ENCODE peak calls at places on chromosomes 7 and 10, in eight cellular contexts. Z is body of pancreas, C is A549, Y is prostate gland, Q is stomach, H is breast epithelium, X is GM12891, N is ovary. G is an unnamed sample.

GRCh38 chr10:126646101-126646500 is 24.4 kb downstream of the C10orf90 start:
- DNase-seq in X (no peak), H (no peak), Y (no peak), Z (no peak), Q (no peak), N (no peak), C (no peak), G (no peak)

GRCh38 chr7:124033093-124033806 is 383 bp upstream of the TMEM229A start:
- DNase-seq in N (peak; percentile 9), H (no peak), C (no peak), Z (peak; percentile 82), Q (peak; percentile 86), X (no peak), Y (peak; percentile 5), G (no peak)

GRCh38 chr10:110356628-110357245 is 52.0 kb upstream of the SMNDC1 start:
- DNase-seq in X (peak; percentile 61), N (peak; percentile 21), Z (no peak), C (no peak), Y (peak; percentile 10), H (no peak), Q (peak; percentile 51), G (no peak)

GRCh38 chr7:97016392-97017196 is 8.0 kb downstream of the DLX5 start:
- DNase-seq in H (no peak), Z (no peak), C (no peak), Q (no peak), N (no peak), X (no peak), Y (no peak), G (no peak)

GRCh38 chr10:3747984-3748383 is 37.0 kb downstream of the KLF6 start:
- DNase-seq in H (no peak), N (no peak), C (no peak), X (no peak), Y (peak; percentile 65), Q (peak; percentile 47), Z (peak; percentile 52), G (no peak)

GRCh38 chr7:137940656-137941518 is 61.0 kb downstream of the CREB3L2 start:
- DNase-seq in X (no peak), Q (peak; percentile 54), H (no peak), Z (peak; percentile 42), N (no peak), C (no peak), Y (no peak), G (no peak)

GRCh38 chr7:91249506-91250233 is 14.6 kb upstream of the FZD1 start:
- DNase-seq in Z (no peak), N (no peak), Q (no peak), H (no peak), Y (peak; percentile 19), C (no peak), X (no peak), G (no peak)

GRCh38 chr10:16646474-16647059 is 124.9 kb upstream of the C1QL3 start:
- DNase-seq in C (no peak), X (no peak), H (no peak), N (no peak), Y (no peak), Q (no peak), Z (no peak), G (no peak)

GRCh38 chr7:27183682-27184341 is 1.2 kb downstream of the HOXA11 start:
- DNase-seq in N (no peak), Q (peak; percentile 23), X (no peak), C (no peak), Z (no peak), H (no peak), Y (no peak), G (no peak)

GRCh38 chr7:92057375-92057774 is 76.9 kb downstream of the CYP51A1 start:
- DNase-seq in X (no peak), H (no peak), Z (no peak), C (no peak), Y (peak; percentile 61), N (no peak), Q (peak; percentile 62), G (no peak)

GRCh38 chr7:111265394-111265793 is 174.5 kb downstream of the LRRN3 start:
- DNase-seq in N (no peak), Q (no peak), Y (no peak), H (no peak), X (no peak), C (no peak), Z (no peak), G (no peak)

GRCh38 chr7:90629306-90629918 is 33.3 kb downstream of the CDK14 start:
- DNase-seq in N (no peak), X (no peak), H (no peak), Q (no peak), Z (no peak), C (peak; percentile 28), Y (peak; percentile 34), G (peak; percentile 37)

GRCh38 chr7:43465581-43466554 is 117.0 kb upstream of the STK17A start:
- DNase-seq in C (no peak), H (no peak), Q (no peak), Y (no peak), Z (no peak), X (no peak), N (no peak), G (no peak)

GRCh38 chr7:153832160-153832559 is 220.0 kb upstream of the DPP6 start:
- DNase-seq in H (no peak), N (no peak), C (no peak), Y (no peak), Q (no peak), X (no peak), Z (peak; percentile 19), G (no peak)

GRCh38 chr7:157044151-157044687 is 33.8 kb upstream of the MNX1 start:
- DNase-seq in H (no peak), C (no peak), Y (no peak), N (no peak), Z (no peak), X (no peak), Q (no peak), G (no peak)

GRCh38 chr7:131556912-131557457 is 557 bp upstream of the PODXL start:
- DNase-seq in Z (no peak), H (no peak), N (no peak), Y (no peak), C (no peak), X (no peak), Q (no peak), G (no peak)

GRCh38 chr10:30967654-30968421 is 63.8 kb downstream of the ZNF438 start:
- DNase-seq in H (no peak), Z (no peak), Y (no peak), X (no peak), C (no peak), N (no peak), Q (no peak), G (no peak)
- TF ChIP-seq POLR2A in H (no peak), Z (no peak), Y (no peak), X (no peak), C (no peak), N (no peak), Q (no peak), G (no peak)

DNA sequence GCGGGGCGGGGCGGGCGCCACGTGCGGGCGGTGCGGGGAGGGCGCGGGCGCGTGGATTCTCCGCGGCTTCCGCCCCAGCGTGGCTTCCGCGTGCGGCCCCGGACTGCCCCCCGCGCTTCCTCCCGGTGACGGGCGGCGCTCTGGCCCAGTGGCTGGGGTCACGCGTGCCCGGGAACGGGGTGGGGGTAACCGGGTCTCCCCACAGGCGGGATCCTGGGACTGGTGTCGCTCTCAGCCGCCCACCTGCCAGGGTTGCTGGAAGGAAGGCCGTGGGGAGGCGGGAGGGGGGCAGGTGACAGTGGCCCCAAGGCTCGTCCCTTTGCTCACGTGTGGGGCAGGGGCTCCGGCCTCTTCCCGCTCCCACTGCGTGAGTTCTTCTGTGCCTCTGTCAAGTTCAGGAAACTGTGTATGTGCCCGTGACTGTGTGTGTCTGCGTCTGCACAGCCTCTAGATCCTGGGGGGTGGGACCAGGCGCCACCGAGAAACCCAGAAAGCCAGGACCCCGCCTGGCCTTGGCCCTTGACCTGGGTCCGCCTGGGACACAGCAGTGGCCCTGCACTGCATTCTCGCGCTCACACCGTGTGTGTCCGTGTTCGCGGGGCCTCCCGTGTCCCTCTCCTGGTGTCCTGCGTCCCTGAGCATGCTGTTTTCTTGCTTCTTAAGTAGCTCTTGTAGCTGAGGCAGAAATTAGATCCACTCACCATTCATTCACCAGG is 919 bp downstream of the MAFK start:
- DNase-seq in N (peak; percentile 48), H (peak; percentile 60), X (no peak), Z (peak; percentile 59), Y (no peak), C (no peak), Q (peak; percentile 42), G (peak; percentile 38)
- TF ChIP-seq POLR2A in N (peak; percentile 46), H (peak; percentile 18), X (no peak), Z (peak; percentile 69), Y (no peak), C (peak; percentile 9), Q (no peak), G (no peak)

DNA sequence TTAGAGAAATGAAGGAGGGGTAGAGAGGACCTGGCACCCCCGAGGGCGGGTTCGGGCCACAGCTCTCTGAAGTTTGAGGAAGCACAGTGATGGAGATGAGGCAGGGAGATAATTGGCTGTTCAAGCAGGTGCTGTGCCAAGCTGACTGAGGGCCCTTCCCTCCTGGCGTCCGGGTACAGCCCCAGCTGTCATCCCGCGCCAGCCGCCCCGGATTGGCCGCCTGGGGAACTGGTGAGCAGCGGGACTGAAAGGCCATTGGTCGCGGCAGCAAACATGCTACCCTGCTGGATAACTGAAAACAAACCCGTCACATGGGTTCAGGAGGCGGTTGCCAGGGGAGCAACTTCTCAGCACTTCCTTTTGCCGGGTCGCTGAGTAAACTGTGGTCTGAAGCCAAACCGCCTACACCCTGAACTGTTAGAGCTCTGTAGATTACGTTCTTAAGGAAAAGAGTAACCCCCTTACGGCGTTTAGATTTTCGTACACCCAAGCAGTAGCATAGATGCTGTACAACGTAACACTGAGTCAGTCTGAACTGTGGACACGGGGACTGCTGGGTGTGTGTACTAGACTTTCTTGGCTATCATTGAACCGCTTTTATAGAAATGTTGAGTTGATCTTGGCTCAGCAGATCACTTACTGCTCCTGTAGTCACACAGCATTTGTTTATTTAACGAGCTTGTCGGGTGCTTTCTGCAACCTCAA is 1.3 kb downstream of the INSIG1 start:
- DNase-seq in Q (peak; percentile 94), Z (peak; percentile 96), Y (peak; percentile 95), X (peak; percentile 84), H (peak; percentile 93), C (peak; percentile 98), N (peak; percentile 84), G (peak; percentile 90)
- TF ChIP-seq POLR2A in Q (no peak), Z (peak; percentile 80), Y (peak; percentile 62), X (peak; percentile 32), H (peak; percentile 16), C (no peak), N (peak; percentile 34), G (peak; percentile 91)

GRCh38 chr10:1488970-1489548 is 248.3 kb downstream of the ADARB2 start:
- DNase-seq in X (peak; percentile 44), H (no peak), N (no peak), Z (no peak), Q (no peak), Y (no peak), C (no peak), G (no peak)
- TF ChIP-seq POLR2A in X (peak; percentile 52), H (no peak), N (no peak), Z (no peak), Q (no peak), Y (no peak), C (no peak), G (no peak)